ENCODE peak calls at places on chromosomes 2 and 18, in eight cellular contexts. I is OCI-LY7; T is upper lobe of right lung; K is CD8-positive, alpha-beta T cell; O is endodermal cell; Z is neural progenitor cell; D is tibial artery; L is astrocyte. F is an unnamed sample.

GRCh38 chr2:1740714-1741584 is 3.4 kb downstream of the PXDN start:
- DNase-seq in I (no peak), T (peak; percentile 52), K (no peak), O (peak; percentile 46), Z (no peak), D (no peak), L (no peak), F (peak; percentile 28)

GRCh38 chr2:144514731-144515424 is 5.0 kb downstream of the ZEB2 start:
- DNase-seq in I (no peak), T (no peak), K (no peak), O (no peak), Z (no peak), D (peak; percentile 66), L (no peak), F (no peak)

GRCh38 chr18:6546229-6546628 is 131.5 kb upstream of the L3MBTL4 start:
- DNase-seq in I (no peak), T (no peak), K (no peak), O (no peak), Z (no peak), D (no peak), L (no peak), F (no peak)

GRCh38 chr2:176115883-176116813 is at the start of gene HOXD10:
- DNase-seq in I (no peak), T (no peak), K (no peak), O (peak; percentile 90), Z (peak; percentile 65), D (no peak), L (no peak), F (no peak)

GRCh38 chr18:75546964-75547363 is 119.5 kb upstream of the SMIM21 start:
- DNase-seq in I (no peak), T (no peak), K (no peak), O (no peak), Z (no peak), D (no peak), L (no peak), F (no peak)

GRCh38 chr2:241102239-241102803 is at the start of gene MTERF4:
- DNase-seq in I (peak; percentile 93), T (peak; percentile 95), K (peak; percentile 85), O (peak; percentile 94), Z (peak; percentile 94), D (peak; percentile 92), L (peak; percentile 64), F (peak; percentile 91)

GRCh38 chr18:75213610-75214009 is 3.0 kb downstream of the TSHZ1 start:
- DNase-seq in I (no peak), T (no peak), K (no peak), O (no peak), Z (no peak), D (no peak), L (peak; percentile 80), F (no peak)

GRCh38 chr2:43262239-43262638 is 35.8 kb upstream of the ZFP36L2 start:
- DNase-seq in I (no peak), T (no peak), K (no peak), O (no peak), Z (no peak), D (no peak), L (no peak), F (no peak)

GRCh38 chr2:234453216-234453615 is 43.7 kb downstream of the ARL4C start:
- DNase-seq in I (no peak), T (no peak), K (peak; percentile 58), O (no peak), Z (no peak), D (no peak), L (no peak), F (no peak)

GRCh38 chr2:24919977-24920812 is at the start of gene ADCY3:
- DNase-seq in I (peak; percentile 75), T (peak; percentile 78), K (peak; percentile 57), O (peak; percentile 80), Z (peak; percentile 78), D (peak; percentile 77), L (no peak), F (peak; percentile 57)

DNA sequence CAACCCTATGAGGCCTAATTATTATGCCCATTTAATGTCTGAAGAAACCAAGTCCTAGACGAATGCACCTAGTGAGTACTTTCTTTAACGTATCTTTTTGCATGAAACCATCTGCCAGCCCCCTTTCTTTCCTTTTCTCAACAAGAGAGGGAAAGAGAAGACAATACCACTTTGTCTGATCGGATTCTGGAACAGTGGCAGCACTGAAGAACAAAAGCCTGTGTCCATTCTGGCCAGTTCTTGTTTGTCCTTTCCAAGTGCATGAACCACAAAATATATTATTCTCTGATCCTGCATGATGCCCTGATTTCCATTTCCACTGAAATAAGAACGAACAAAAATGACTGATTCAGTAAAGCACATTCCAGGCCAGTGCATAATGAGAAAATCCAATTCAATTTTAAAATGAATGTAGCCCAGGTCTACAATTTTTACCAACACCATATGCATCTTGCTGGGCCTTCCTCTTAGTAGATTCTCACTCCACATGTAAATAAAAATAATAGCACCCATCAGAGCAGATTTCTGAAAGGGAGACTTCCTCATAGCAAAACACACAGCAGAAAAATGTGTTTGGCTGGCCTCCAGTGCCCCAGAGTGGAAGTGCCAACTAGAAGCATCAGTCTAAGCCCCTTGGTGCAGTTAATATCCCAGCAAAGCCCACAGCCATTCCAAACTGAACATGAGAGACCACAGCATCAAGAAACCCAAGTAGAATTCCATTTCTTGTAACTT is 422.6 kb upstream of the ID2 start:
- DNase-seq in I (no peak), T (no peak), K (no peak), O (no peak), Z (no peak), D (no peak), L (no peak), F (no peak)
- H3K27ac ChIP-seq in I (no peak overlapping the region), T (no peak overlapping the region), K (no peak overlapping the region), O (no peak overlapping the region), Z (no peak overlapping the region), D (no peak overlapping the region), L (no peak overlapping the region), F (no peak overlapping the region)

GRCh38 chr2:169757778-169758177 is 24.1 kb downstream of the KLHL23 start:
- DNase-seq in I (no peak), T (no peak), K (no peak), O (no peak), Z (no peak), D (no peak), L (no peak), F (no peak)

GRCh38 chr2:169757356-169757755 is 23.7 kb downstream of the KLHL23 start:
- DNase-seq in I (no peak), T (no peak), K (no peak), O (no peak), Z (no peak), D (no peak), L (no peak), F (no peak)

GRCh38 chr2:169761970-169762292 is 28.3 kb downstream of the KLHL23 start:
- DNase-seq in I (no peak), T (no peak), K (no peak), O (no peak), Z (no peak), D (no peak), L (no peak), F (no peak)

GRCh38 chr2:169761251-169761969 is 27.8 kb downstream of the KLHL23 start:
- DNase-seq in I (no peak), T (no peak), K (no peak), O (no peak), Z (no peak), D (no peak), L (no peak), F (no peak)

DNA sequence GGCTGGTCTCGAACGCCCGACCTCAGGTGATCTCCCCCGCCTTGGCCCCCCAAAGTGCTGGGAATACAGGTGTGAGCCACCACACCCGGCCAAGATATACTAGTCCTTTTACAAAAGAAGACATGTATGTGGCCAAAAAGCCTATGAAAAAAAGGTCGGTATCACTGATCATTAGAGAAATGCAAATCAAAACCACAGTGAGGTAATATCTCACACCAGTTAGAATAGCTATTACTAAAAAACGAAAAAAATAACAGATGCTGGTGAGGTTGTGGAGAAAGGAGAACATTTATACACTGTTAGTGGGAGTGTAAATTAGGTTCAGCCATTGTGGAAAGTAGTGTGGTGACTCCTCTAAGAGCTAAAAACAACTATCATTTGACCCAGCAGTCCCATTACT is 26.4 kb downstream of the KLHL23 start:
- DNase-seq in I (no peak), T (no peak), K (no peak), O (no peak), Z (no peak), D (no peak), L (no peak), F (no peak)
- H3K4me1 ChIP-seq in I (no peaks in the 10 kb centered on the region), T (no peaks in the 10 kb centered on the region), K (no peaks in the 10 kb centered on the region), O (no peaks in the 10 kb centered on the region), Z (no peaks in the 10 kb centered on the region), D (no peaks in the 10 kb centered on the region), L (no peaks in the 10 kb centered on the region), F (no peaks in the 10 kb centered on the region)

DNA sequence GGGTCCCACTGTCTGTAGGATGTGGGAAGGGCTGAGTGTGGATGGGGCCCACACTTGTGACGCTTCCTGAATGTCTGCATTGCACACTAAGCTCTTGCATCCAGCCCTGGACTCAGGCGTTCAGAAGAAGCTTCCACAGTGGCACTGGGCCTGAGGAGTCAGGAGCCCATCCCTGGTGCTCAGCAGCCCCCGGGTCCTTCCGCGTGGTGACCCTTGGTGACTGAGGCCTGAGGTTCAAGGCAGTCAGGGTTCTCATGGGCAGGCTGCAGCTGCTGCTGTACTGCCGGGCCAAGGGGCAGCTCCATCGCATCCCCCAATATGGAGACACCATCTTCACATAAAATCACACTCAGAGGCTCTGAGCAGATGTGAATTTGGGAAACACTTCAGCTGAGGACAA is 65.8 kb upstream of the TUBA3E start:
- DNase-seq in I (no peak), T (peak; percentile 48), K (no peak), O (no peak), Z (no peak), D (no peak), L (no peak), F (no peak)
- TF ChIP-seq CTCF in I (no peak), T (no peak), K (no peak), O (no peak), Z (no peak), D (no peak), L (no peak), F (no peak)

DNA sequence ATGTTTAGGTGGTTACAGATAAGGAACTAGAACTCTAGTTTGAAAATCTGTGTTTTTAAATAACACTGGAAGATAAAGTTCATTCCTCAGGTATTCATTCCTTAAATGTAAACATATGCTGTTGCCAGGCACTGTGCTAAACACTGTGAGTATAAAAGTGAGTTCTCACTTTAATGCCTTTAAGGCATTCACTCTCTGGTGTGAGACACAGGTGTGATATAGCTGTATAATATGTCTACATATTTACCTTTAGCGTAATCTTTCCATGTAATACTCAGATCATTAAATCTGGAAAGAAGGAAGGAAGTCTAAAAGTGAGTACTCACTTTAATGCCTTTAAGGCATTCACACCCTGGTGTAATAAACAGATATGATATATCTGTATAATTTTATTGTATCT is 472.6 kb downstream of the PARD3B start:
- DNase-seq in I (no peak), T (no peak), K (no peak), O (no peak), Z (no peak), D (no peak), L (no peak), F (no peak)
- H3K27ac ChIP-seq in I (no peak overlapping the region), T (no peak overlapping the region), K (no peak overlapping the region), O (no peak overlapping the region), Z (no peak overlapping the region), D (no peak overlapping the region), L (no peak overlapping the region), F (no peak overlapping the region)

DNA sequence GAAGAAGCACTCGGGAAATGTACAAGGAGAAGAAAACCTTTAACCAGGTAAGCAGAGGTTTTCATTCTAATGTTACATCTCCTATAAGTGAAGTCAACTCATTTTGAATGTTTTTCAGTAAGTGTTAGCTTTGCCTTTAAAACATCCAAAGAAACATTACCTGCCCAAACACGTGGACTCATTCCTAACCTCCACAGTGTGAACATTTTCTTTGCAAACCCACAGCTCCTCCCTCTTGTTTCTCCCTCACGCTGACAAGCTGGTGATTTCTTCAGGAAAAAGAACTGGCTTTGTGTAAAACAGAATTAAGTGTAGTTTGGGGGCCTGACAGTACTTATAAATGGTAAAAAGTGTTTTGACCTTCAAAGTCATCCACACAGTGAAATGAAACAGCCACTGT is 72.5 kb downstream of the MTCL1 start:
- DNase-seq in I (no peak), T (no peak), K (no peak), O (no peak), Z (peak; percentile 15), D (no peak), L (no peak), F (no peak)
- H3K4me1 ChIP-seq in I (no peaks in the 10 kb centered on the region), T (no peaks in the 10 kb centered on the region), K (no peaks in the 10 kb centered on the region), O (peaks cover 7% of the 10 kb centered on the region), Z (peaks cover 97% of the 10 kb centered on the region), D (no peaks in the 10 kb centered on the region), L (no peaks in the 10 kb centered on the region), F (no peaks in the 10 kb centered on the region)